ENCODE peak calls at places on chromosomes 13 and 19, in nine cellular contexts. K is ascending aorta; O is body of pancreas; H is fibroblast of lung; G is CD8-positive, alpha-beta T cell; Y is transverse colon; A is endothelial cell of umbilical vein; M is A549; Z is AG04450. W is an unnamed sample. For H3K9me3, the result is how much of the 10 kb centered on the place peaks cover.

GRCh38 chr13:113973218-113974164 is at the start of gene C13orf46:
- DNase-seq in K (no peak), O (no peak), H (no peak), G (no peak), Y (no peak), A (no peak), M (no peak), Z (no peak), W (no peak)

GRCh38 chr19:39128511-39129079 is 3.0 kb downstream of the PAK4 start:
- DNase-seq in K (no peak), O (no peak), H (no peak), G (no peak), Y (peak), A (no peak), M (no peak), Z (no peak), W (no peak)

GRCh38 chr19:17579523-17580244 is 24.2 kb downstream of the COLGALT1 start:
- DNase-seq in K (no peak), O (no peak), H (peak), G (no peak), Y (peak), A (peak), M (peak), Z (no peak), W (no peak)

GRCh38 chr13:110405597-110406450 is 98.7 kb downstream of the COL4A2 start:
- DNase-seq in K (no peak), O (no peak), H (peak), G (no peak), Y (no peak), A (no peak), M (no peak), Z (no peak), W (no peak)

GRCh38 chr19:18665771-18666202 is 17.7 kb upstream of the CRTC1 start:
- DNase-seq in K (no peak), O (no peak), H (no peak), G (no peak), Y (no peak), A (no peak), M (no peak), Z (no peak), W (no peak)

GRCh38 chr19:55269299-55269698 is 10.5 kb upstream of the PPP6R1 start:
- DNase-seq in K (no peak), O (no peak), H (no peak), G (no peak), Y (no peak), A (no peak), M (no peak), Z (no peak), W (no peak)

GRCh38 chr13:50599927-50600326 is 243.6 kb downstream of the DLEU7 start:
- DNase-seq in K (no peak), O (no peak), H (no peak), G (no peak), Y (no peak), A (no peak), M (no peak), Z (no peak), W (no peak)

GRCh38 chr19:13228561-13228960 is 78.3 kb downstream of the IER2 start:
- DNase-seq in K (no peak), O (no peak), H (no peak), G (no peak), Y (no peak), A (no peak), M (peak), Z (no peak), W (no peak)

GRCh38 chr13:45728759-45729158 is 26.6 kb downstream of the CBY2 start:
- DNase-seq in K (no peak), O (no peak), H (no peak), G (no peak), Y (no peak), A (no peak), M (peak), Z (no peak), W (no peak)

GRCh38 chr19:28998974-28999373 is 214.0 kb downstream of the UQCRFS1 start:
- DNase-seq in K (no peak), O (no peak), H (no peak), G (no peak), Y (no peak), A (no peak), M (no peak), Z (no peak), W (no peak)

GRCh38 chr13:37453246-37453645 is 145.3 kb downstream of the POSTN start:
- DNase-seq in K (no peak), O (no peak), H (peak), G (no peak), Y (no peak), A (no peak), M (no peak), Z (no peak), W (no peak)

GRCh38 chr19:47729799-47730520 is 15.4 kb upstream of the NOP53 start:
- DNase-seq in K (peak), O (peak), H (no peak), G (no peak), Y (peak), A (peak), M (peak), Z (no peak), W (peak)

GRCh38 chr19:35331551-35332214 is 2.7 kb downstream of the CD22 start:
- DNase-seq in K (no peak), O (no peak), H (no peak), G (no peak), Y (no peak), A (no peak), M (no peak), Z (no peak), W (no peak)

GRCh38 chr19:18785179-18786124 is 5.7 kb downstream of the COMP start:
- DNase-seq in K (peak), O (peak), H (peak), G (peak), Y (peak), A (peak), M (peak), Z (no peak), W (peak)

GRCh38 chr19:751501-752341 is 809 bp downstream of the MISP start:
- DNase-seq in K (no peak), O (no peak), H (peak), G (no peak), Y (peak), A (no peak), M (peak), Z (peak), W (no peak)

GRCh38 chr19:39506944-39507714 is 7.8 kb upstream of the SELENOV start:
- DNase-seq in K (no peak), O (no peak), H (peak), G (peak), Y (no peak), A (peak), M (peak), Z (no peak), W (no peak)

GRCh38 chr13:113890758-113891480 is 27.0 kb upstream of the GAS6 start:
- DNase-seq in K (no peak), O (no peak), H (no peak), G (no peak), Y (no peak), A (no peak), M (no peak), Z (no peak), W (no peak)

GRCh38 chr19:33086955-33087354 is 6.0 kb downstream of the GPATCH1 start:
- DNase-seq in K (no peak), O (no peak), H (no peak), G (no peak), Y (no peak), A (no peak), M (no peak), Z (no peak), W (no peak)

GRCh38 chr19:39297931-39298634 is 1.9 kb downstream of the IFNL1 start:
- DNase-seq in K (peak), O (no peak), H (no peak), G (peak), Y (peak), A (no peak), M (no peak), Z (no peak), W (peak)

GRCh38 chr13:87553142-87553541 is 118.0 kb upstream of the SLITRK5 start:
- DNase-seq in K (no peak), O (no peak), H (no peak), G (no peak), Y (no peak), A (no peak), M (no peak), Z (no peak), W (no peak)

GRCh38 chr19:44777715-44778347 is at the start of gene CBLC:
- DNase-seq in K (no peak), O (peak), H (no peak), G (no peak), Y (peak), A (no peak), M (peak), Z (no peak), W (no peak)

GRCh38 chr19:51593138-51593890 is 22.2 kb downstream of the ZNF175 start:
- DNase-seq in K (no peak), O (no peak), H (no peak), G (no peak), Y (no peak), A (no peak), M (no peak), Z (no peak), W (no peak)

GRCh38 chr13:51437550-51438127 is 15.2 kb downstream of the INTS6 start:
- DNase-seq in K (no peak), O (no peak), H (no peak), G (no peak), Y (no peak), A (no peak), M (no peak), Z (no peak), W (no peak)

GRCh38 chr13:107669356-107669755 is 546.0 kb downstream of the LIG4 start:
- DNase-seq in K (no peak), O (no peak), H (no peak), G (no peak), Y (no peak), A (peak), M (no peak), Z (peak), W (no peak)

GRCh38 chr13:106176103-106176502 is 359.4 kb downstream of the EFNB2 start:
- DNase-seq in K (no peak), O (no peak), H (peak), G (no peak), Y (no peak), A (no peak), M (no peak), Z (no peak), W (no peak)

GRCh38 chr19:10568444-10568825 is 344 bp downstream of the CDKN2D start:
- DNase-seq in K (no peak), O (peak), H (no peak), G (no peak), Y (peak), A (no peak), M (peak), Z (no peak), W (peak)

GRCh38 chr13:33676700-33677048 is 141.3 kb upstream of the RFC3 start:
- DNase-seq in K (peak), O (peak), H (peak), G (no peak), Y (peak), A (peak), M (peak), Z (peak), W (no peak)

GRCh38 chr19:3544742-3545668 is 6.0 kb downstream of the TEKTIP1 start:
- DNase-seq in K (peak), O (peak), H (peak), G (peak), Y (peak), A (peak), M (peak), Z (no peak), W (peak)

DNA sequence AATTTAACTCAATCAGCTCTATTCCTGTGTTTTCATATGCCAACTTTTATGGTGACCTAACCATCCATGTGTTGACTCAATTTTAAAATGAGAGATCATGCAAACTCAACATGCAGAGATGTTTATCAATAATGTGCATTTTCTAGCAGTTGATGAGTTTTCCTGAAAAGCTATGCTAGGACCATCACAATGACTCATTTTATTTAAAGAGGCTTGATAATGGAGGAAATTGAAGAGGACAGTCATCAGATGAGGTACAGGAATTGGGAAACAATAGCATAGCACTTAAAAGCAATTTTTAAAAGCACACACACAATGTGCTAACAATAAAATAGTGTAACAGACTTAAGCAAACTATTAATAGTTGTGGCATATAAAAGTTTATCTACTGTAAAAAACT is 127.1 kb downstream of the VWA8 start:
- DNase-seq in K (no peak), O (no peak), H (no peak), G (no peak), Y (no peak), A (peak), M (no peak), Z (no peak), W (no peak)
- TF ChIP-seq CTCF in K (no peak), O (no peak), H (no peak), G (no peak), Y (no peak), A (no peak), M (no peak), Z (no peak), W (no peak)

GRCh38 chr13:28541966-28542365 is 47.0 kb upstream of the FLT1 start:
- DNase-seq in K (no peak), O (no peak), H (no peak), G (no peak), Y (no peak), A (peak), M (no peak), Z (no peak), W (no peak)
- H3K27ac ChIP-seq in K (no peak), O (no peak), H (no peak), G (no peak), Y (no peak), A (no peak), M (no peak), Z (no peak), W (no peak)

DNA sequence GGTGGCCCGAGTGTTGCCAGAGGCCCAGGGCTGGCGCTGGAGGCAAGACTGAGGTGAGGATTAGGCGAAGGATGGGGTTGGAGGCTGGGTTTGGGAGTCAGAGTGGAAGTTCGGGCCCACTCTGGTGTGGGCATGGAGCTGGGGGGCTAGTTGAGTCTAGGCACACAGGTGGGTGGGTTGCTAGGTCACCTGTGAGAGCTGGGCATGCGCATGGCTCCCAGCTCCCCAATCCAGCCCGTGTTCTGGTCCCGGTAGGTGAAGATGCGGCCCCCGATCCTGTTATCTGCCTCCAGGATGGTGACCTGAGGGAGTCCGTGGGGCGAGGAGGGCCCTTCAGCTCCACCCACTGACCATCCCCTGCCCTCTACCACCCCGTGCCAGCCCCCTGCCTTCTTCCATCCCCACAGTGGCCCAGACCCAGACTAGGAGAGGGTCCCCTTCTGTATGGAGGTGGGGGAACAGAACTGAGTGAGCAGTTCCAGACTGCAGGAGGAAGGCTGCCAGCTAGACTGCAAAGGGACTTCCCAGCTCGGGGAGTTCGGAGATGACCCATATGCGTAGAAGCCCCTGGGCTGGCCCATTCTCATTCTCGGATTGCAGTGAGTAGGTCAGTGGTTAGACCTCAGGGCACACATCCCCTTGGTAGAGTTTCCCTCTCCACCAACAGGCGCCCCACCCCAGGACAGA is 1.7 kb downstream of the IL4I1 start:
- DNase-seq in K (no peak), O (no peak), H (no peak), G (no peak), Y (no peak), A (no peak), M (no peak), Z (no peak), W (no peak)
- H3K9me3 ChIP-seq in K (under half), O (under half), H (under half), G (under half), Y (under half), A (under half), M (under half), Z (under half), W (under half)

DNA sequence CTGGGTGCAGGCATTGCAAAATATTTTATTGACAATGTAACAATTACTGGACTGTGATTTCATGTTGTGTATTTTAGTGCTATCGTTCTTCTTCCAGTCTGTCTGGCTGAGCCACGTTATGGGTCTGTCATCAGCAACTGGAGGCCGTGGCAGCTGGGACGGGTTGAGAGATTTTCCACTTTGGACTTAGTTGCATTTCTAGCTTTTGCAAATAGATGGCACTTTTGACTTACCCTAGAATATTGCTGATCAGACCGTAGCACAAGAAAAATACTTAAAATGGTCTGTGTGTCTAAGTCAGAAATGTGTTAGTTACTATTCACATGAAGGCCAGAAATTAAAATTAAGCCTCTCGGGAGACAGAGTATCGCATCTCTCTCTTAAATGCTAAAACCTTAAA is 211.1 kb downstream of the TEX29 start:
- DNase-seq in K (no peak), O (no peak), H (peak), G (no peak), Y (no peak), A (no peak), M (peak), Z (no peak), W (no peak)
- TF ChIP-seq CTCF in K (no peak), O (peak), H (no peak), G (no peak), Y (no peak), A (no peak), M (no peak), Z (no peak), W (no peak)

DNA sequence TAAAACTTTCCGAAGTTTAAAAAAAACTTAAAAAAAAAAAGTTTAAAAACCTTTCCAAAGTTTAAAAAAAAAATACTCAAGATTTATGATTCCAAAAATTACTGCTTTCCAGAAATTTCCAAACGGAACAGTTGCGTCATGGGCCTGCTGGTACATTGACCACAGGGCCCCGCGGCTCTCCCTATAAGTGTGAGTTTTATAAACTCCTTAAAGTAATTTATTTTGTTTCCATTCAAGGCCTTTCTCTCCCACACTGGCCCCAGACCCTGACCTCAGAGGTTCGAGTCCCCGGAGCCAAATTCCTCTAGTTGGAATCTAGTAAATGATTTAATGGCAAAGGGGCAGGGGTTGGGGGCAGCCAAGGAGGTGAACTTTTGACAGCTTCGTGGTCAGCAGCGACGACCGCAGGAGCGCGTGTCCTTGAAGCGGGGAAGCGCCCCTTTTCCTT is 97.5 kb downstream of the INSR start:
- DNase-seq in K (peak), O (peak), H (peak), G (no peak), Y (no peak), A (no peak), M (no peak), Z (no peak), W (no peak)
- H3K27ac ChIP-seq in K (peak), O (peak), H (no peak), G (no peak), Y (peak), A (no peak), M (no peak), Z (peak), W (no peak)